ENCODE peak calls at places on chromosomes 4 and X, in nine cellular contexts. H, N, M, V, D, R, T, O and G are unnamed samples.

GRCh38 chr4:108512615-108513505 is 107.5 kb upstream of the RPL34 start:
- DNase-seq in M (peak), R (no peak), V (peak), H (no peak), O (no peak), D (no peak), T (peak), N (peak), G (peak)

GRCh38 chr4:183790661-183791060 is 114.4 kb upstream of the STOX2 start:
- DNase-seq in H (no peak), T (no peak), R (no peak), D (no peak), V (no peak), N (no peak), O (no peak), M (no peak), G (no peak)

GRCh38 chrX:70454441-70455365 is 10.1 kb downstream of the DLG3 start:
- DNase-seq in T (peak), R (peak), H (peak), N (peak), M (peak), V (peak), D (peak), O (peak), G (peak)

GRCh38 chr4:47383829-47384427 is 79.6 kb downstream of the COMMD8 start:
- DNase-seq in R (no peak), M (peak), V (peak), N (peak), T (no peak), D (no peak), H (no peak), O (no peak), G (no peak)

GRCh38 chr4:169160825-169161224 is 109.9 kb downstream of the SH3RF1 start:
- DNase-seq in V (peak), O (no peak), M (no peak), R (no peak), T (no peak), N (no peak), D (no peak), H (no peak), G (no peak)

GRCh38 chr4:100348472-100348871 is 158.2 kb upstream of the DDIT4L start:
- DNase-seq in M (peak), D (no peak), H (no peak), O (no peak), R (no peak), V (no peak), T (no peak), N (peak), G (no peak)

GRCh38 chr4:99591757-99592156 is 17.1 kb downstream of the MTTP start:
- DNase-seq in O (no peak), H (no peak), D (no peak), N (no peak), R (no peak), V (no peak), M (no peak), T (no peak), G (no peak)

GRCh38 chr4:66974665-66975064 is 570.6 kb downstream of the CENPC start:
- DNase-seq in V (no peak), D (no peak), M (no peak), T (no peak), H (no peak), N (no peak), R (no peak), O (no peak), G (no peak)

GRCh38 chr4:54318904-54319303 is 89.8 kb downstream of the PDGFRA start:
- DNase-seq in N (peak), O (no peak), D (no peak), V (peak), H (no peak), T (no peak), R (no peak), M (peak), G (no peak)

GRCh38 chr4:185062606-185063005 is 44.3 kb downstream of the HELT start:
- DNase-seq in R (no peak), T (no peak), M (no peak), V (no peak), D (no peak), H (no peak), N (no peak), O (no peak), G (no peak)

GRCh38 chr4:118281611-118282442 is 71.0 kb downstream of the PRSS12 start:
- DNase-seq in M (peak), T (peak), N (no peak), H (no peak), V (peak), D (no peak), R (peak), O (no peak), G (no peak)

GRCh38 chrX:149628768-149629167 is 2.8 kb downstream of the TMEM185A start:
- DNase-seq in T (no peak), D (no peak), R (no peak), V (no peak), H (no peak), M (peak), N (no peak), O (no peak), G (no peak)

GRCh38 chrX:149628280-149628679 is 3.3 kb downstream of the TMEM185A start:
- DNase-seq in M (no peak), T (no peak), O (no peak), V (no peak), N (no peak), D (no peak), H (no peak), R (no peak), G (no peak)

GRCh38 chrX:149631293-149632165 is at the start of gene TMEM185A:
- DNase-seq in M (peak), V (peak), R (peak), D (peak), T (peak), O (peak), H (peak), N (peak), G (peak)

GRCh38 chrX:149630681-149631292 is 805 bp downstream of the TMEM185A start:
- DNase-seq in O (no peak), M (peak), H (no peak), T (no peak), N (peak), R (no peak), V (no peak), D (no peak), G (no peak)

DNA sequence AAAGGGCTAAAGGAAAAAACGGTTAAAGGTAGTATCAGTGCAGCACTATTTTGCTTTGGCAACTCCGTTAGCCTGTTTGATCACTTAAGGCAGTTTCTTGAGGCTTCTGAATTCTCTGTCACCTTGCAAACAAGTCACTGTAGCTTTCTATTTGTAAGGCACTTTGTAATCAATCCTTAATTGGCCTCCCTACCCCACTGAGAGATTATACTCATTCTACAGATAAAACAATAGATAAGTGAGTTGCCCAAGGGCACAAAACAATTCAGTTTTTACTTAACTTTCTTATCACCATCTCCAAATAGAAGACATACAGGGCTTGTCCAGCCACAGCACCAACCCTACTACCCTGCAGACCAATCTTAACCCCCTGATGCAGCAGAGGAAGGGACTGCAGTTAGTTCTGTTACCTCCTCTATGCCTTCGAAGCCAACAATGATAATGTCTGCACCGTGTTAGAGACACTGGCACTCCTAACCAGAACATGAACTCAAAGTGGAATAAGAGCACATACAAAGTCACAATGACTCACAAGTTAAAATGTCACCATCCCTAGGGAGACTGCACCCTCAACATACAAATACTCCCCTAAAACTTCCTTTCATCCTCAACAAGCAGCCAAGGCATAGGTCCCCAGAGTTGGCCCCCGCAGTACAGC is 1.7 kb downstream of the TMEM185A start:
- DNase-seq in M (no peak), D (no peak), H (no peak), N (no peak), O (no peak), V (no peak), T (no peak), R (no peak), G (no peak)
- H3K4me3 ChIP-seq in M (no peak), D (no peak), H (peak), N (peak), O (no peak), V (peak), T (no peak), R (peak), G (no peak)

GRCh38 chrX:69307029-69307428 is 141.8 kb upstream of the PJA1 start:
- DNase-seq in H (no peak), V (no peak), R (no peak), D (no peak), O (no peak), M (no peak), N (no peak), T (no peak), G (no peak)

GRCh38 chrX:69306063-69306404 is 140.8 kb upstream of the PJA1 start:
- DNase-seq in T (no peak), H (no peak), N (no peak), V (no peak), D (no peak), R (no peak), M (no peak), O (no peak), G (no peak)

GRCh38 chrX:69312141-69312670 is 147.0 kb upstream of the PJA1 start:
- DNase-seq in H (no peak), O (peak), N (no peak), T (no peak), V (no peak), D (no peak), R (no peak), M (no peak), G (peak)

GRCh38 chrX:69307736-69308135 is 142.5 kb upstream of the PJA1 start:
- DNase-seq in N (no peak), T (no peak), R (no peak), V (peak), H (no peak), O (no peak), M (no peak), D (no peak), G (no peak)

GRCh38 chrX:69309074-69309792 is 144.0 kb upstream of the PJA1 start:
- DNase-seq in N (no peak), D (no peak), M (peak), R (no peak), O (no peak), V (no peak), H (no peak), T (no peak), G (peak)
- H3K27ac ChIP-seq in N (no peak), D (no peak), M (peak), R (no peak), O (no peak), V (no peak), H (no peak), T (no peak), G (no peak)

GRCh38 chr4:15354358-15354757 is 73.5 kb upstream of the C1QTNF7 start:
- DNase-seq in D (no peak), T (no peak), R (no peak), H (no peak), N (no peak), M (no peak), V (no peak), O (no peak), G (no peak)
- H3K4me3 ChIP-seq in D (no peak), T (no peak), R (no peak), H (no peak), N (no peak), M (no peak), V (no peak), O (no peak), G (no peak)

GRCh38 chr4:98289375-98289774 is 28.2 kb downstream of the RAP1GDS1 start:
- DNase-seq in M (no peak), T (no peak), H (no peak), D (no peak), N (no peak), O (no peak), R (no peak), V (no peak), G (no peak)

GRCh38 chr4:98287328-98287727 is 26.1 kb downstream of the RAP1GDS1 start:
- DNase-seq in V (no peak), N (no peak), D (no peak), M (no peak), R (no peak), O (no peak), H (no peak), T (no peak), G (no peak)

GRCh38 chr4:98283219-98284199 is 22.3 kb downstream of the RAP1GDS1 start:
- DNase-seq in R (no peak), M (peak), N (no peak), T (no peak), H (no peak), O (no peak), V (no peak), D (no peak), G (no peak)

GRCh38 chr4:98285676-98286075 is 24.5 kb downstream of the RAP1GDS1 start:
- DNase-seq in N (no peak), R (no peak), D (no peak), M (no peak), H (no peak), T (no peak), V (no peak), O (no peak), G (no peak)

GRCh38 chr4:98284640-98285046 is 23.5 kb downstream of the RAP1GDS1 start:
- DNase-seq in V (peak), D (no peak), N (peak), R (no peak), M (no peak), T (no peak), H (no peak), O (no peak), G (no peak)
- H3K27ac ChIP-seq in V (peak), D (no peak), N (no peak), R (no peak), M (peak), T (no peak), H (no peak), O (no peak), G (no peak)

GRCh38 chrX:39460491-39460890 is 637.3 kb downstream of the BCOR start:
- DNase-seq in T (no peak), H (no peak), N (no peak), M (no peak), R (no peak), D (no peak), O (no peak), V (no peak), G (no peak)

GRCh38 chrX:39469126-39469525 is 628.6 kb downstream of the BCOR start:
- DNase-seq in V (no peak), N (no peak), D (no peak), H (no peak), M (no peak), R (no peak), O (no peak), T (no peak), G (no peak)

GRCh38 chrX:39458779-39459178 is 639.0 kb downstream of the BCOR start:
- DNase-seq in O (no peak), N (no peak), D (no peak), R (no peak), M (no peak), T (no peak), V (no peak), H (no peak), G (no peak)

GRCh38 chrX:39459204-39459603 is 638.6 kb downstream of the BCOR start:
- DNase-seq in O (no peak), R (no peak), V (no peak), M (no peak), D (no peak), T (no peak), N (no peak), H (no peak), G (no peak)

GRCh38 chrX:39464253-39464652 is 633.5 kb downstream of the BCOR start:
- DNase-seq in M (no peak), O (no peak), T (no peak), H (no peak), N (no peak), V (no peak), D (no peak), R (no peak), G (no peak)
- H3K4me3 ChIP-seq in M (no peak), O (no peak), T (no peak), H (no peak), N (no peak), V (no peak), D (no peak), R (no peak), G (no peak)

GRCh38 chrX:139204576-139204902 is 326.0 kb upstream of the F9 start:
- DNase-seq in D (no peak), N (no peak), H (peak), T (no peak), O (no peak), M (no peak), V (no peak), R (no peak), G (no peak)

GRCh38 chrX:139202742-139203410 is 327.7 kb upstream of the F9 start:
- DNase-seq in V (peak), N (no peak), T (no peak), M (no peak), R (no peak), D (no peak), H (no peak), O (no peak), G (peak)

GRCh38 chrX:139204903-139205667 is 325.5 kb upstream of the F9 start:
- DNase-seq in O (peak), D (peak), V (peak), M (no peak), T (peak), R (no peak), H (peak), N (peak), G (peak)

GRCh38 chrX:139201924-139202323 is 328.6 kb upstream of the F9 start:
- DNase-seq in H (no peak), N (no peak), M (no peak), V (no peak), T (no peak), D (no peak), O (no peak), R (no peak), G (no peak)

DNA sequence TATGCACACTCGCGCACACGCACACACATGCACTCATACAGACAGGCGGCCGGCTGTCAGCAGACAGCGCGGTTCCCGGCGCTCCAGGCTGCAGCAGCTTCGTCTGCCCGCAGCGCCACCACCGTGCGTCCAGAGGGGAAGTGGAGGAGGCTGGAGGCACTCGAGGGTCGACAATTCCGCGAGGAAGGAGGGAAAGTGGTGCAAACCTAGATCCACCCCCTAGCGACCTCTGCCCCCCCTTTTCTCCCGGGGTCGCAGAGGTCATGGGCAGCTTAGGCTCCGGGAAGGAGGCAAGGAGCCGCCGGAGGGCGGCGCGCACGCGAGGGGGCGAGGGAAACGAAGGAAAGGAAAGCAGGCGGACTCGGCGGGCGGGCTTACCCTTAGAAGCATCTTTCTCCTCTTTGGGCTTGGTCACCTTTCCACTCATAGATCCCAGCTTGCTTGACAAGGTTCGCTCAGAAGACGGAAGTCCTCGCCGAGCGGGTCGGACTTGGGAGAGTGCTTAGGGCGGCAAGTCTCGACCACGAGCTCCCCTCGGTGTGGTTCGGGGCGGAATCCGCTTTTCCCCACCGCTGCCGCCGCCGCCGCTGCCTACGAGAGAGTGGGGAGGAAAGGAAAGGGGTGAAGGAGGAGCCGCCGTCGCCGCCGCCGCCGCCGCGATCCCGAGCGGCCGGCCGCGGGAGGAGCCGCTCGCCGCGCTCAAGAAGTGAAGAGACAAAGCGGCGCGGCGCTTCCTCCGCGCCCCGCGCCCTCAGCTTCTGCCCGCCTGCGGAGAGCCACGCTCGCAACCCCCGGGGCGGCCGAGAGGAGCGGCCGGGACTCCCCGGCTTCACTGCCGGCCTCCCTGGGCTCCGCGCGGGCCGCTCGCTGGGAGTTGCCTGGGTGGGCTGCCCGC is 326.6 kb upstream of the F9 start:
- DNase-seq in V (peak), T (peak), N (no peak), H (peak), R (no peak), M (no peak), O (peak), D (no peak), G (no peak)
- H3K27ac ChIP-seq in V (no peak), T (no peak), N (no peak), H (no peak), R (no peak), M (no peak), O (peak), D (peak), G (no peak)